ENCODE peak calls at places on chromosomes 4 and X, in seven cellular contexts. Q is Daoy; Y is stimulated activated CD4-positive, alpha-beta T cell treated with anti-CD3 and anti-CD28 coated beads, Interleukin-15, amount 100 ng/mL, for 1 hour; T is endothelial cell of umbilical vein; S is HCT116; D is activated naive CD4-positive, alpha-beta T cell treated with anti-CD3 and anti-CD28 coated beads, Interleukin-2, amount 50 U/mL, for 16 hours; W is stimulated activated naive CD4-positive, alpha-beta T cell. G is an unnamed sample.

GRCh38 chrX:1883772-1884171 is 268.9 kb downstream of the ASMT start:
- DNase-seq in Q (peak; percentile 51), Y (no peak), T (no peak), S (no peak), D (no peak), W (no peak), G (no peak)

GRCh38 chrX:17632942-17633341 is 104.4 kb upstream of the SCML1 start:
- DNase-seq in Q (no peak), Y (no peak), T (peak; percentile 60), S (no peak), D (no peak), W (no peak), G (no peak)

GRCh38 chrX:154712781-154713391 is 38.0 kb downstream of the GAB3 start:
- DNase-seq in Q (peak; percentile 35), Y (no peak), T (peak; percentile 38), S (no peak), D (no peak), W (no peak), G (no peak)

GRCh38 chrX:150868625-150869024 is 29.8 kb downstream of the CD99L2 start:
- DNase-seq in Q (no peak), Y (no peak), T (no peak), S (no peak), D (no peak), W (no peak), G (no peak)

GRCh38 chr4:164039482-164039881 is 545.0 kb downstream of the TMA16 start:
- DNase-seq in Q (no peak), Y (no peak), T (no peak), S (no peak), D (no peak), W (no peak), G (no peak)

GRCh38 chrX:74251006-74251930 is 52.7 kb upstream of the ZCCHC13 start:
- DNase-seq in Q (no peak), Y (no peak), T (peak; percentile 28), S (no peak), D (no peak), W (no peak), G (no peak)

GRCh38 chr4:14513471-14513870 is 488.8 kb upstream of the CPEB2 start:
- DNase-seq in Q (no peak), Y (no peak), T (no peak), S (no peak), D (no peak), W (no peak), G (no peak)

GRCh38 chr4:98659741-98660507 is 1.5 kb upstream of the TSPAN5 start:
- DNase-seq in Q (no peak), Y (no peak), T (peak; percentile 46), S (no peak), D (no peak), W (no peak), G (no peak)

GRCh38 chr4:48963042-48963679 is 22.9 kb upstream of the CWH43 start:
- DNase-seq in Q (peak; percentile 84), Y (peak; percentile 37), T (peak; percentile 90), S (peak; percentile 81), D (peak; percentile 73), W (peak; percentile 80), G (peak; percentile 88)

GRCh38 chr4:172202480-172203076 is 389.4 kb downstream of the GALNTL6 start:
- DNase-seq in Q (no peak), Y (no peak), T (peak; percentile 17), S (peak; percentile 32), D (no peak), W (no peak), G (no peak)

GRCh38 chrX:95945528-95945927 is 739.1 kb upstream of the DIAPH2 start:
- DNase-seq in Q (no peak), Y (no peak), T (peak; percentile 10), S (no peak), D (no peak), W (no peak), G (no peak)

GRCh38 chrX:31435592-31435991 is 363.8 kb upstream of the FTHL17 start:
- DNase-seq in Q (peak; percentile 5), Y (no peak), T (no peak), S (no peak), D (no peak), W (no peak), G (no peak)

GRCh38 chr4:25551608-25552007 is 104.0 kb upstream of the SLC34A2 start:
- DNase-seq in Q (no peak), Y (no peak), T (no peak), S (no peak), D (no peak), W (no peak), G (no peak)

GRCh38 chrX:64977830-64978229 is 1.6 kb upstream of the ZC4H2 start:
- DNase-seq in Q (no peak), Y (no peak), T (no peak), S (no peak), D (no peak), W (no peak), G (no peak)

G was measured in osteocyte.